ENCODE peak calls at places on chromosomes 2 and 18, in eight cellular contexts. One of them, this sample, is unnamed.

GRCh38 chr18:67468038-67468437 is 48.5 kb downstream of the DSEL start:
- DNase-seq in A549: no peak
- DNase-seq in endothelial cell of umbilical vein: no peak
- DNase-seq in Peyer's patch: no peak
- DNase-seq in K562: no peak
- DNase-seq in adrenal gland: no peak
- DNase-seq in IMR-90: no peak
- DNase-seq in heart left ventricle: no peak
- DNase-seq in this sample: no peak

GRCh38 chr18:79882522-79883241 is 68.8 kb downstream of the SLC66A2 start:
- DNase-seq in A549: no peak
- DNase-seq in endothelial cell of umbilical vein: no peak
- DNase-seq in Peyer's patch: peak
- DNase-seq in K562: no peak
- DNase-seq in adrenal gland: peak
- DNase-seq in IMR-90: no peak
- DNase-seq in heart left ventricle: peak
- DNase-seq in this sample: no peak

GRCh38 chr2:232321156-232321816 is 57.3 kb upstream of the ALPP start:
- DNase-seq in A549: no peak
- DNase-seq in endothelial cell of umbilical vein: no peak
- DNase-seq in Peyer's patch: peak
- DNase-seq in K562: peak
- DNase-seq in adrenal gland: no peak
- DNase-seq in IMR-90: no peak
- DNase-seq in heart left ventricle: no peak
- DNase-seq in this sample: no peak

GRCh38 chr2:113112438-113112837 is 15.0 kb upstream of the IL1RN start:
- DNase-seq in A549: no peak
- DNase-seq in endothelial cell of umbilical vein: no peak
- DNase-seq in Peyer's patch: no peak
- DNase-seq in K562: no peak
- DNase-seq in adrenal gland: no peak
- DNase-seq in IMR-90: no peak
- DNase-seq in heart left ventricle: no peak
- DNase-seq in this sample: no peak

GRCh38 chr2:42053791-42054656 is 6.2 kb downstream of the PKDCC start:
- DNase-seq in A549: no peak
- DNase-seq in endothelial cell of umbilical vein: no peak
- DNase-seq in Peyer's patch: peak
- DNase-seq in K562: no peak
- DNase-seq in adrenal gland: no peak
- DNase-seq in IMR-90: no peak
- DNase-seq in heart left ventricle: peak
- DNase-seq in this sample: peak

GRCh38 chr18:60066576-60066975 is 166.8 kb downstream of the PMAIP1 start:
- DNase-seq in A549: no peak
- DNase-seq in endothelial cell of umbilical vein: no peak
- DNase-seq in Peyer's patch: no peak
- DNase-seq in K562: no peak
- DNase-seq in adrenal gland: no peak
- DNase-seq in IMR-90: no peak
- DNase-seq in heart left ventricle: no peak
- DNase-seq in this sample: no peak

GRCh38 chr2:105487142-105488069 is 88.6 kb upstream of the FHL2 start:
- DNase-seq in A549: no peak
- DNase-seq in endothelial cell of umbilical vein: no peak
- DNase-seq in Peyer's patch: no peak
- DNase-seq in K562: no peak
- DNase-seq in adrenal gland: no peak
- DNase-seq in IMR-90: peak
- DNase-seq in heart left ventricle: peak
- DNase-seq in this sample: peak

GRCh38 chr2:102442967-102443828 is 20.2 kb downstream of the IL18RAP start:
- DNase-seq in A549: peak
- DNase-seq in endothelial cell of umbilical vein: peak
- DNase-seq in Peyer's patch: peak
- DNase-seq in K562: peak
- DNase-seq in adrenal gland: peak
- DNase-seq in IMR-90: peak
- DNase-seq in heart left ventricle: no peak
- DNase-seq in this sample: no peak

GRCh38 chr2:36511858-36512630 is 85.9 kb downstream of the FEZ2 start:
- DNase-seq in A549: no peak
- DNase-seq in endothelial cell of umbilical vein: no peak
- DNase-seq in Peyer's patch: no peak
- DNase-seq in K562: peak
- DNase-seq in adrenal gland: no peak
- DNase-seq in IMR-90: no peak
- DNase-seq in heart left ventricle: no peak
- DNase-seq in this sample: no peak
- H3K4me3 ChIP-seq in A549: no peak
- H3K4me3 ChIP-seq in endothelial cell of umbilical vein: no peak
- H3K4me3 ChIP-seq in Peyer's patch: no peak
- H3K4me3 ChIP-seq in K562: no peak
- H3K4me3 ChIP-seq in adrenal gland: no peak
- H3K4me3 ChIP-seq in IMR-90: no peak
- H3K4me3 ChIP-seq in heart left ventricle: no peak
- H3K4me3 ChIP-seq in this sample: no peak

DNA sequence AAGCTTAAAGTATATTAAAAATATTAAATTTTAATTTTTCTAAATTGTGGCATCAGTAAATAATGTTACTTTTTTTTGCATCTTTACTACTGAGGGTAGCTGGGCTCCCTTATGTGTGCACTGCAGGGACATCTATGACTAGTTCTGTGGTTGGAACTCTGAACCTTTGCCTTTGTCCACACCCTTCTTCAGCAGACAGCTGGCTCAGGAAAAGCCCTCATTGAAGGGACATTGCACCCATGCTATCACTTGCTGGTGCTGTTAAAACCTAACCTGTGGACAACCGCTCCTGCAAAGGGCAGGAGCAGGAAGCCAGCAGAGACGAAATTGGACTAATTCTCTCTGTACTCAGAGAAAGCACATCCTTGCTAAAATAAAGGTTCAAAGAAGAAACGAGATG is 30.1 kb downstream of the MOCOS start:
- DNase-seq in A549: no peak
- DNase-seq in endothelial cell of umbilical vein: no peak
- DNase-seq in Peyer's patch: peak
- DNase-seq in K562: no peak
- DNase-seq in adrenal gland: no peak
- DNase-seq in IMR-90: no peak
- DNase-seq in heart left ventricle: no peak
- DNase-seq in this sample: no peak
- TF ChIP-seq POLR2A in A549: no peak
- TF ChIP-seq POLR2A in endothelial cell of umbilical vein: no peak
- TF ChIP-seq POLR2A in Peyer's patch: no peak
- TF ChIP-seq POLR2A in K562: no peak
- TF ChIP-seq POLR2A in adrenal gland: no peak
- TF ChIP-seq POLR2A in IMR-90: no peak
- TF ChIP-seq POLR2A in heart left ventricle: no peak
- TF ChIP-seq POLR2A in this sample: no peak

DNA sequence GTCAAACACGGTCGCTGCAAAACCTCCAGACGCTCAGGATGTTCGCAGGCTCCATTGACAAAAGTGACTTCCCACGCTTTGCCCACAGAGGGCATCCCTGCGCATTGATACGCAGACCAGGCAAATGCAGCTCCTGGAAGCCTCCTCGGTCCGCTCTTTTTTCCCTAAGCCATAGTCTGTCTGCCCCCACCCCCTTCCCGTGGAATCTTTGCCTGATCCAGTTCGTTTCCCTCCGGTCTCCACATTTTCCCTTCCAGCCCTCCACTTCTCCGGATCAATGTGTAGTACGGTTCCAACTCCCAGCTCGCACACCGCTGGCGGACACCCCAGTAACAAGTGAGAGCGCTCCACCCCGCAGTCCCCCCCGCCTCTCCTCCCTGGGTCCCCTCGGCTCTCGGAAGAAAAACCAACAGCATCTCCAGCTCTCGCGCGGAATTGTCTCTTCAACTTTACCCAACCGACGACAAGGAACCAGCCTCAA is at the start of gene DCC:
- DNase-seq in A549: peak
- DNase-seq in endothelial cell of umbilical vein: no peak
- DNase-seq in Peyer's patch: peak
- DNase-seq in K562: no peak
- DNase-seq in adrenal gland: peak
- DNase-seq in IMR-90: peak
- DNase-seq in heart left ventricle: no peak
- DNase-seq in this sample: no peak
- H3K4me3 ChIP-seq in A549: peak
- H3K4me3 ChIP-seq in endothelial cell of umbilical vein: no peak
- H3K4me3 ChIP-seq in Peyer's patch: peak
- H3K4me3 ChIP-seq in K562: no peak
- H3K4me3 ChIP-seq in adrenal gland: no peak
- H3K4me3 ChIP-seq in IMR-90: no peak
- H3K4me3 ChIP-seq in heart left ventricle: no peak
- H3K4me3 ChIP-seq in this sample: no peak

DNA sequence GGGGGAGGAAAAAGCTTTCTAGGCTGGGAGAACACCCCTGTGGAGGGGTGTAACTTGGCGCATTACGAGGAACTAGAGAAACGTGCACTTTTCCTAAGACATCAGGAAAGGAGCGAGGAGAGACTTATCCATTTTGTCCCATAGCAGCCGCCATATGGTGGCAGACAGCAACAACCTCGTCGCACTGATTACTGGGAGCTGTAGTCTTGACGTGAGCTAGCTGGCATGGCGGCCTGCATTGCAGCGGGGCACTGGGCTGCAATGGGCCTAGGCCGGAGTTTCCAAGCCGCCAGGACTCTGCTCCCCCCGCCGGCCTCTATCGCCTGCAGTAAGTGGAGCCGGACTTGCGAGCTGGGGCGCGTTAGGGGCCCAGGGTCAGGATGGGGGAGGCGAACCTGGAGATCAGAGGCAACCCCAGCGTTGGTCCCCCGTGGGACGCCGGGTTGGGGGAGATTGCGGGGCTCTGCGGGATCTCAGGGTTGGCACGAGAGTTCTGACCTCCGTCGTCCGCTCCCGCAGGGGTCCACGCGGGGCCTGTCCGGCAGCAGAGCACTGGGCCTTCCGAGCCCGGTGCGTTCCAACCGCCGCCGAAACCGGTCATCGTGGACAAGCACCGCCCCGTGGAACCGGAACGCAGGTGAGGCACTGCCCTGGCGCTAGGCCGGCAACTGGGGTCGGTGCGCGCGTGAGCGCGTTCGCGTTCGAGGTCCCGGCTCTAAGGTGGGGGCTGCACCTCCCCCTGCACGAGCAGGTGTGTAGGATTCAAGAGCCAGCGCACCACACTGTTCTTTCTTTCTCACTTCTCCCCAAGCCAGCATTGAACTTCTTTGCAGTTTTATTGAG is at the start of gene MRPL19:
- DNase-seq in A549: peak
- DNase-seq in endothelial cell of umbilical vein: peak
- DNase-seq in Peyer's patch: peak
- DNase-seq in K562: peak
- DNase-seq in adrenal gland: peak
- DNase-seq in IMR-90: peak
- DNase-seq in heart left ventricle: peak
- DNase-seq in this sample: peak
- TF ChIP-seq POLR2A in A549: peak
- TF ChIP-seq POLR2A in endothelial cell of umbilical vein: peak
- TF ChIP-seq POLR2A in Peyer's patch: peak
- TF ChIP-seq POLR2A in K562: peak
- TF ChIP-seq POLR2A in adrenal gland: no peak
- TF ChIP-seq POLR2A in IMR-90: peak
- TF ChIP-seq POLR2A in heart left ventricle: no peak
- TF ChIP-seq POLR2A in this sample: peak

This sample was measured in ovary.